ENCODE peak calls at places on chromosomes 3 and 15, in seven cellular contexts. One of them, this sample, is unnamed.

GRCh38 chr3:61251174-61251972 is at the start of gene FHIT:
- DNase-seq in body of pancreas: peak; percentile 97
- DNase-seq in right lobe of liver: peak; percentile 96
- DNase-seq in GM23338: peak; percentile 99
- DNase-seq in IMR-90: peak; percentile 87
- DNase-seq in MM.1S: peak; percentile 98
- DNase-seq in CD8-positive, alpha-beta T cell: peak; percentile 89
- DNase-seq in this sample: peak; percentile 91

GRCh38 chr3:86774082-86774691 is 216.8 kb downstream of the VGLL3 start:
- DNase-seq in right lobe of liver: no peak
- DNase-seq in CD8-positive, alpha-beta T cell: no peak
- DNase-seq in MM.1S: peak; percentile 58
- DNase-seq in IMR-90: peak; percentile 58
- DNase-seq in GM23338: peak; percentile 52
- DNase-seq in body of pancreas: no peak
- DNase-seq in this sample: no peak

GRCh38 chr3:43327184-43327950 is 41.0 kb downstream of the SNRK start:
- DNase-seq in MM.1S: peak; percentile 9
- DNase-seq in right lobe of liver: no peak
- DNase-seq in CD8-positive, alpha-beta T cell: no peak
- DNase-seq in IMR-90: no peak
- DNase-seq in GM23338: no peak
- DNase-seq in body of pancreas: no peak
- DNase-seq in this sample: peak; percentile 9

GRCh38 chr3:77081240-77081661 is 41.4 kb downstream of the ROBO2 start:
- DNase-seq in GM23338: no peak
- DNase-seq in MM.1S: no peak
- DNase-seq in IMR-90: peak; percentile 67
- DNase-seq in right lobe of liver: no peak
- DNase-seq in body of pancreas: peak; percentile 82
- DNase-seq in CD8-positive, alpha-beta T cell: no peak
- DNase-seq in this sample: no peak

GRCh38 chr3:111594205-111594604 is 941 bp downstream of the ZBED2 start:
- DNase-seq in CD8-positive, alpha-beta T cell: no peak
- DNase-seq in MM.1S: no peak
- DNase-seq in body of pancreas: no peak
- DNase-seq in GM23338: no peak
- DNase-seq in IMR-90: peak; percentile 91
- DNase-seq in right lobe of liver: no peak
- DNase-seq in this sample: no peak

GRCh38 chr3:66406186-66406585 is 94.6 kb downstream of the LRIG1 start:
- DNase-seq in GM23338: no peak
- DNase-seq in CD8-positive, alpha-beta T cell: no peak
- DNase-seq in body of pancreas: no peak
- DNase-seq in right lobe of liver: no peak
- DNase-seq in IMR-90: no peak
- DNase-seq in MM.1S: no peak
- DNase-seq in this sample: no peak

GRCh38 chr15:45307230-45307924 is 55.3 kb downstream of the SLC28A2 start:
- DNase-seq in GM23338: peak; percentile 18
- DNase-seq in CD8-positive, alpha-beta T cell: no peak
- DNase-seq in right lobe of liver: no peak
- DNase-seq in MM.1S: peak; percentile 51
- DNase-seq in IMR-90: peak; percentile 59
- DNase-seq in body of pancreas: peak; percentile 32
- DNase-seq in this sample: no peak

GRCh38 chr3:13544293-13544831 is 4.6 kb upstream of the FBLN2 start:
- DNase-seq in right lobe of liver: no peak
- DNase-seq in IMR-90: peak; percentile 78
- DNase-seq in MM.1S: no peak
- DNase-seq in body of pancreas: peak; percentile 20
- DNase-seq in GM23338: no peak
- DNase-seq in CD8-positive, alpha-beta T cell: no peak
- DNase-seq in this sample: no peak

GRCh38 chr3:42504334-42505202 is 2.1 kb downstream of the VIPR1 start:
- DNase-seq in IMR-90: no peak
- DNase-seq in right lobe of liver: no peak
- DNase-seq in GM23338: no peak
- DNase-seq in body of pancreas: no peak
- DNase-seq in MM.1S: no peak
- DNase-seq in CD8-positive, alpha-beta T cell: peak; percentile 47
- DNase-seq in this sample: no peak

GRCh38 chr3:133661454-133662255 is at the start of gene TOPBP1:
- DNase-seq in CD8-positive, alpha-beta T cell: peak; percentile 88
- DNase-seq in GM23338: peak; percentile 95
- DNase-seq in body of pancreas: peak; percentile 81
- DNase-seq in right lobe of liver: peak; percentile 86
- DNase-seq in MM.1S: peak; percentile 93
- DNase-seq in IMR-90: peak; percentile 70
- DNase-seq in this sample: peak; percentile 89

GRCh38 chr15:25795712-25796111 is 67.4 kb downstream of the ATP10A start:
- DNase-seq in CD8-positive, alpha-beta T cell: no peak
- DNase-seq in body of pancreas: no peak
- DNase-seq in MM.1S: no peak
- DNase-seq in right lobe of liver: no peak
- DNase-seq in GM23338: no peak
- DNase-seq in IMR-90: no peak
- DNase-seq in this sample: no peak

GRCh38 chr3:193586526-193586925 is 6.5 kb upstream of the OPA1 start:
- DNase-seq in CD8-positive, alpha-beta T cell: no peak
- DNase-seq in IMR-90: no peak
- DNase-seq in GM23338: no peak
- DNase-seq in MM.1S: no peak
- DNase-seq in right lobe of liver: no peak
- DNase-seq in body of pancreas: no peak
- DNase-seq in this sample: no peak

GRCh38 chr3:11903447-11903846 is 56.8 kb upstream of the TAMM41 start:
- DNase-seq in IMR-90: no peak
- DNase-seq in MM.1S: no peak
- DNase-seq in body of pancreas: no peak
- DNase-seq in GM23338: no peak
- DNase-seq in right lobe of liver: no peak
- DNase-seq in CD8-positive, alpha-beta T cell: no peak
- DNase-seq in this sample: no peak

GRCh38 chr3:9158865-9159630 is 90.4 kb downstream of the SRGAP3 start:
- DNase-seq in body of pancreas: no peak
- DNase-seq in MM.1S: no peak
- DNase-seq in GM23338: no peak
- DNase-seq in IMR-90: no peak
- DNase-seq in right lobe of liver: no peak
- DNase-seq in CD8-positive, alpha-beta T cell: no peak
- DNase-seq in this sample: no peak

GRCh38 chr3:79491029-79491634 is 276.7 kb downstream of the ROBO1 start:
- DNase-seq in body of pancreas: no peak
- DNase-seq in CD8-positive, alpha-beta T cell: no peak
- DNase-seq in GM23338: peak; percentile 9
- DNase-seq in right lobe of liver: no peak
- DNase-seq in IMR-90: no peak
- DNase-seq in MM.1S: no peak
- DNase-seq in this sample: no peak
- TF ChIP-seq CTCF in body of pancreas: no peak
- TF ChIP-seq CTCF in CD8-positive, alpha-beta T cell: no peak
- TF ChIP-seq CTCF in GM23338: no peak
- TF ChIP-seq CTCF in right lobe of liver: no peak
- TF ChIP-seq CTCF in IMR-90: no peak
- TF ChIP-seq CTCF in MM.1S: no peak
- TF ChIP-seq CTCF in this sample: no peak

GRCh38 chr15:96324900-96325299 is 5.6 kb upstream of the NR2F2 start:
- DNase-seq in CD8-positive, alpha-beta T cell: no peak
- DNase-seq in GM23338: no peak
- DNase-seq in body of pancreas: no peak
- DNase-seq in MM.1S: no peak
- DNase-seq in right lobe of liver: no peak
- DNase-seq in IMR-90: no peak
- DNase-seq in this sample: no peak

GRCh38 chr15:96325579-96326331 is 4.7 kb upstream of the NR2F2 start:
- DNase-seq in IMR-90: peak; percentile 70
- DNase-seq in right lobe of liver: no peak
- DNase-seq in body of pancreas: no peak
- DNase-seq in MM.1S: no peak
- DNase-seq in CD8-positive, alpha-beta T cell: no peak
- DNase-seq in GM23338: peak; percentile 46
- DNase-seq in this sample: no peak

GRCh38 chr15:96323250-96324162 is 7.0 kb upstream of the NR2F2 start:
- DNase-seq in MM.1S: no peak
- DNase-seq in right lobe of liver: no peak
- DNase-seq in GM23338: peak; percentile 41
- DNase-seq in IMR-90: no peak
- DNase-seq in body of pancreas: no peak
- DNase-seq in CD8-positive, alpha-beta T cell: no peak
- DNase-seq in this sample: no peak

GRCh38 chr15:96322401-96323249 is 7.9 kb upstream of the NR2F2 start:
- DNase-seq in GM23338: peak; percentile 70
- DNase-seq in right lobe of liver: peak; percentile 32
- DNase-seq in MM.1S: no peak
- DNase-seq in body of pancreas: no peak
- DNase-seq in CD8-positive, alpha-beta T cell: no peak
- DNase-seq in IMR-90: no peak
- DNase-seq in this sample: no peak

DNA sequence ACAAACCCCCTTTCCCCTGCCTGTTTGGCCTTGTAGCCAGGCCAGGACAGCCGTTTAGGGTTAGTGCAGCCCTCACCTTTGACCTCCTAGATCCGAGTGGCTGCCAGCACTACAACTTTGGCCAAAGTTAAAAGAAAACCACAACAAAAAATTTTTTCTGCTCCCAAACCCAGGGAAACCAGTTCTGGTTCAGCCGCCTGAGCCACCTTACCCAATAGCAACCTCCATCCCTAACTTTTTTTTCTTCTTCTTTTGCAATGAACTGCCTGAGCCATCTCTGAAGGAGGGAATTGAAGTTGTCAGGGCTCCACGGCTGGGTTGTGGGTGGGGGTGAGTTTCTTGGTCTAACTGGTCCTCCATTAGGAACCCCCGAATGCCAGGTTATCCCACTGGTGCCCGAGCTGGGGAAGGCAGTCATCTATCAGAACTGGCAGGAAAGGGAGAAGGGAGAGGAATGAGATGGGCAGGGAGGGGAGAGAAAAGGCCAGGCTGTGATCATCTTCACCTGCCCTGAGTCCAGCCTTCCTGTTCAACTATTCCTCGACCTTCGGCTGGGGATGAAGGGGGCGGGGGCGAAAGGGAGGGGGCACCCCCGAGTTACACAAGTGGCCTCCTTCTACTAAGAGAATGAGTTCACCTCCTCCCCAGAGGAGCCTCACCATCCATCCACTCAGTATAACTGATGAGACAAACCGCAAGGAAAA is 6.2 kb upstream of the NR2F2 start:
- DNase-seq in GM23338: no peak
- DNase-seq in CD8-positive, alpha-beta T cell: no peak
- DNase-seq in IMR-90: peak; percentile 54
- DNase-seq in body of pancreas: no peak
- DNase-seq in right lobe of liver: peak; percentile 29
- DNase-seq in MM.1S: no peak
- DNase-seq in this sample: no peak
- H3K27me3 ChIP-seq in GM23338: peaks cover 100% of the 10 kb centered on the region
- H3K27me3 ChIP-seq in CD8-positive, alpha-beta T cell: peaks cover 36% of the 10 kb centered on the region
- H3K27me3 ChIP-seq in IMR-90: no peaks in the 10 kb centered on the region
- H3K27me3 ChIP-seq in body of pancreas: no peaks in the 10 kb centered on the region
- H3K27me3 ChIP-seq in right lobe of liver: no peaks in the 10 kb centered on the region
- H3K27me3 ChIP-seq in MM.1S: peaks cover 8% of the 10 kb centered on the region
- H3K27me3 ChIP-seq in this sample: peaks cover 5% of the 10 kb centered on the region

DNA sequence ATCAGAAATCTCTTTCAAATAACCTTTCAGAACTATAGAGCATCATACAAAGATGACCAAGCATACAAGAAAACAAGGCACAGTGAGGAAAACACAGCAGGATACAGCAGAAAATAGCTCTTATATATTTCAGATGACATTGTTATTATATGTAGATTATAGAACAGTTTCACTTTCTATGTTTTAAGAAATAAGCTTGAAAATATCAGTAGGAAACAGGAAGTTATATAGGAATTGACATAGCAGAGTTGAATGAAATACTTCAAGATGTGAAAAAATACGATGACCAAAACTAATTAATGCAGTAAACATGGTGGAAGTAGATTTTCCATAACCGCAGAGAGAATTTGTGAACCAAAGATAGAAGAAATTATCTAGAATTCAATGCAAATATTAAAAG is 75.2 kb downstream of the LYSMD4 start:
- DNase-seq in right lobe of liver: no peak
- DNase-seq in MM.1S: no peak
- DNase-seq in GM23338: no peak
- DNase-seq in IMR-90: no peak
- DNase-seq in CD8-positive, alpha-beta T cell: no peak
- DNase-seq in body of pancreas: no peak
- DNase-seq in this sample: no peak
- H3K36me3 ChIP-seq in right lobe of liver: no peaks in the 10 kb centered on the region
- H3K36me3 ChIP-seq in MM.1S: no peaks in the 10 kb centered on the region
- H3K36me3 ChIP-seq in GM23338: no peaks in the 10 kb centered on the region
- H3K36me3 ChIP-seq in IMR-90: peaks cover 2% of the 10 kb centered on the region
- H3K36me3 ChIP-seq in CD8-positive, alpha-beta T cell: no peaks in the 10 kb centered on the region
- H3K36me3 ChIP-seq in body of pancreas: no peaks in the 10 kb centered on the region
- H3K36me3 ChIP-seq in this sample: peaks cover 2% of the 10 kb centered on the region

GRCh38 chr15:88989578-88989977 is 76.4 kb upstream of the MFGE8 start:
- DNase-seq in IMR-90: peak; percentile 94
- DNase-seq in right lobe of liver: no peak
- DNase-seq in GM23338: no peak
- DNase-seq in MM.1S: no peak
- DNase-seq in CD8-positive, alpha-beta T cell: no peak
- DNase-seq in body of pancreas: no peak
- DNase-seq in this sample: no peak

GRCh38 chr15:88987951-88988671 is 74.9 kb upstream of the MFGE8 start:
- DNase-seq in IMR-90: peak; percentile 73
- DNase-seq in MM.1S: no peak
- DNase-seq in right lobe of liver: no peak
- DNase-seq in body of pancreas: no peak
- DNase-seq in CD8-positive, alpha-beta T cell: no peak
- DNase-seq in GM23338: peak; percentile 86
- DNase-seq in this sample: no peak

GRCh38 chr15:88985547-88986393 is 72.6 kb upstream of the MFGE8 start:
- DNase-seq in IMR-90: no peak
- DNase-seq in right lobe of liver: no peak
- DNase-seq in CD8-positive, alpha-beta T cell: no peak
- DNase-seq in body of pancreas: no peak
- DNase-seq in MM.1S: no peak
- DNase-seq in GM23338: peak; percentile 96
- DNase-seq in this sample: no peak

GRCh38 chr15:88987590-88987950 is 74.4 kb upstream of the MFGE8 start:
- DNase-seq in MM.1S: no peak
- DNase-seq in CD8-positive, alpha-beta T cell: no peak
- DNase-seq in body of pancreas: no peak
- DNase-seq in IMR-90: no peak
- DNase-seq in right lobe of liver: no peak
- DNase-seq in GM23338: no peak
- DNase-seq in this sample: no peak

DNA sequence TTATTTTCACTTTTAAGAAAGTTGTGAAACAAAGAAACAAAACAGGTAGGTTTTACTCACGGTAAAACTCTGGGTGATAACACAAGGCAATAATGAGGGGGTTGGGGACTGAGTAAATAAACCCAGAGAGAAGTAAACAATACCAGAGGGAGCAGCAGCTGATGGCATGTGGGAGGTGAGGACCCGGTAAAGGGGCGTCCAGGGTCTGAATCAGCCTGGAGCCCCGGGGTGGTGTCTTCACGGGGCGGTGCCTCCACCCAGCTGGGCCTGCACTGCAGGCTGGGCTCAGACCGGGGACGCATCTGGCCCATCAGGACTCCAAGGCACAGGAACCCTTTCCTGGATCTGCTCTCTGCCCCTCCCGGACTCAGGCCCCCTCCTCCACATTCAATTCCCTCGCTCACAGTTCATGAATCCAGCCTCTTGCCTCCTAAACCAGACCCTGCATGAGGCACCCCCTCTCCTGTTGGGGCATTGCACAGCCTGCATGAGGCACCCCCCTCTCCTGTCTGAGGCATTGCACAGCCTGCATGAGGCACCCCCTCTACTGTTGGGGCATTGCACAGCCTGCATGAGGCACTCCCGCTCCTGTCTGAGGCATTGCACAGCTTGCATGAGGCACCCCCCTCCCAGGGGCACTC is 73.9 kb upstream of the MFGE8 start:
- DNase-seq in IMR-90: no peak
- DNase-seq in CD8-positive, alpha-beta T cell: no peak
- DNase-seq in GM23338: peak; percentile 60
- DNase-seq in body of pancreas: no peak
- DNase-seq in right lobe of liver: no peak
- DNase-seq in MM.1S: no peak
- DNase-seq in this sample: no peak
- TF ChIP-seq CTCF in IMR-90: no peak
- TF ChIP-seq CTCF in CD8-positive, alpha-beta T cell: no peak
- TF ChIP-seq CTCF in GM23338: peak; percentile 34
- TF ChIP-seq CTCF in body of pancreas: no peak
- TF ChIP-seq CTCF in right lobe of liver: no peak
- TF ChIP-seq CTCF in MM.1S: no peak
- TF ChIP-seq CTCF in this sample: no peak

This sample was measured in GM06990.